ENCODE peak calls at places on chromosome 15, in five cellular contexts. C is aorta, Y is small intestine, H is tibial artery, U is adrenal gland. L is an unnamed sample. For H3K9me3 and H3K36me3, the result is how much of the 10 kb centered on the place peaks cover.

GRCh38 chr15:67571643-67572415 is 29.3 kb downstream of the MAP2K5 start:
- DNase-seq in C (no peak), H (no peak), Y (peak), U (no peak), L (no peak)

GRCh38 chr15:67833504-67834248 is 6.2 kb downstream of the RNU6-1 start:
- DNase-seq in C (no peak), Y (peak), H (no peak), U (peak), L (no peak)

GRCh38 chr15:77552066-77552465 is 80.6 kb downstream of the LINGO1 start:
- DNase-seq in Y (no peak), U (no peak), C (no peak), H (no peak), L (no peak)

GRCh38 chr15:68217341-68217740 is 12.2 kb downstream of the CLN6 start:
- DNase-seq in U (no peak), H (no peak), Y (no peak), C (peak), L (no peak)

GRCh38 chr15:95591270-95591669 is 739.2 kb upstream of the NR2F2 start:
- DNase-seq in H (no peak), Y (no peak), C (no peak), U (no peak), L (no peak)

GRCh38 chr15:75456710-75457109 is 5.2 kb upstream of the SIN3A start:
- DNase-seq in C (no peak), U (no peak), Y (no peak), H (no peak), L (no peak)

GRCh38 chr15:101458908-101459578 is 30.5 kb downstream of the PCSK6 start:
- DNase-seq in Y (no peak), H (no peak), C (no peak), U (no peak), L (no peak)

GRCh38 chr15:43285609-43286037 is 18.9 kb upstream of the TGM5 start:
- DNase-seq in U (peak), C (no peak), H (peak), Y (peak), L (no peak)

GRCh38 chr15:60551147-60551780 is 72.3 kb upstream of the ICE2 start:
- DNase-seq in U (no peak), H (no peak), C (no peak), Y (no peak), L (no peak)

GRCh38 chr15:51161491-51162260 is 67.0 kb upstream of the TNFAIP8L3 start:
- DNase-seq in U (no peak), C (no peak), Y (no peak), H (no peak), L (peak)

GRCh38 chr15:38441130-38441519 is 12.8 kb upstream of the FAM98B start:
- DNase-seq in Y (no peak), H (no peak), C (no peak), U (no peak), L (no peak)

GRCh38 chr15:78615151-78615589 is 5.6 kb downstream of the CHRNA3 start:
- DNase-seq in Y (no peak), U (no peak), H (no peak), C (no peak), L (no peak)

GRCh38 chr15:25192651-25193050 is 237.9 kb downstream of the SNRPN start:
- DNase-seq in C (no peak), Y (no peak), U (no peak), H (no peak), L (no peak)

GRCh38 chr15:23385886-23386430 is 31.4 kb downstream of the GOLGA8S start:
- DNase-seq in Y (no peak), C (no peak), H (no peak), U (no peak), L (no peak)

GRCh38 chr15:73715417-73715816 is 31.2 kb downstream of the CD276 start:
- DNase-seq in C (no peak), Y (no peak), U (no peak), H (no peak), L (no peak)

GRCh38 chr15:58369956-58370355 is 61.8 kb upstream of the LIPC start:
- DNase-seq in C (no peak), U (no peak), H (no peak), Y (no peak), L (no peak)

GRCh38 chr15:58378241-58379085 is 53.3 kb upstream of the LIPC start:
- DNase-seq in H (no peak), C (no peak), U (no peak), Y (no peak), L (peak)

GRCh38 chr15:58369261-58369699 is 62.5 kb upstream of the LIPC start:
- DNase-seq in C (no peak), H (no peak), Y (peak), U (no peak), L (peak)

GRCh38 chr15:58377193-58377592 is 54.6 kb upstream of the LIPC start:
- DNase-seq in U (no peak), C (no peak), H (no peak), Y (no peak), L (no peak)

DNA sequence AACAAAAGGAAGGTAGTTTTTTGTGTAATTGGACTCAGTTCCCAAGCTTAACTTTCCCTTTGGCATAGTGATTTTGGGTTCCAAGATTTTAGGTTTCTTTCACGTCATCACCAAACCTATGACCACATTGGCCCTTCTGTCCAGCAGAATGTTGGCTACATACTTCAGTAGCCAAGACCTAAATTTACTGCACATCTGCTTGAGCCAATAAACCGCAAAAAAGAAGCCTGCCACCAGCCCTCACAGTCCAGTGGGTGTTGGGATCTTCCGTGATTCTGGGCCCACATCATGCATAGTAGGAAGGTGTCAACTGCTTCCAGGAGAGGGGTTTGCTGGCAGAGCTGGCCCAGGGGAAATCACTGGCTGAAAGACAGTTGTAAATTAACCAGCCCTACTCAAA is 57.6 kb upstream of the LIPC start:
- DNase-seq in H (no peak), C (no peak), Y (no peak), U (no peak), L (peak)
- H3K9me3 ChIP-seq in H (under half), C (under half), Y (under half), U (under half), L (under half)

DNA sequence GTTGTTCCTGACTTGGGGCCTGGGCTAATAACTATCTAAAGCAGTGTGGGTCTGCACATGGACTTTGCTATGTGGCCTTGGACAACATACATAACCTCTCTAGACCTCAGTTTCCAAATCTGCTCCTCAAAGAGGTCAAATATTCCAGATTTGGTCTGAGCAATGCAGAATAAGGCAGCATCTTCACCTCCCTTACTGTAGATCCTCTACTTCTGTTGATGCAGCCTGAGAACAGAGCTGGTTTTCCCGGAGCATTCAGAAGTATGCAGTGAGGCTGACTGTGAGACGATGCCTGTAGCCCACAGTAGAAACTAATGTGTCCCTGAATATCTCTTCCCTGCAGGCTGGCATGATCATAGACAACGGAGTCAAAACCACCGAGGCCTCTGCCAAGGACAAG is 65.3 kb downstream of the MESD start:
- DNase-seq in U (no peak), H (no peak), Y (no peak), C (no peak), L (no peak)
- H3K36me3 ChIP-seq in U (under half), H (under half), Y (under half), C (under half), L (under half)

GRCh38 chr15:70762469-70763119 is 764 bp downstream of the UACA start:
- DNase-seq in C (peak), U (peak), H (peak), Y (peak), L (no peak)
- H3K9me3 ChIP-seq in C (under half), U (under half), H (under half), Y (under half), L (under half)

GRCh38 chr15:33424025-33424424 is 113.3 kb downstream of the RYR3 start:
- DNase-seq in Y (no peak), H (no peak), U (no peak), C (no peak), L (no peak)

GRCh38 chr15:33430564-33430963 is 119.8 kb downstream of the RYR3 start:
- DNase-seq in H (no peak), C (no peak), U (no peak), Y (no peak), L (no peak)

GRCh38 chr15:33425149-33425548 is 114.4 kb downstream of the RYR3 start:
- DNase-seq in H (peak), Y (no peak), C (peak), U (no peak), L (no peak)
- H3K36me3 ChIP-seq in H (under half), Y (under half), C (under half), U (under half), L (under half)

DNA sequence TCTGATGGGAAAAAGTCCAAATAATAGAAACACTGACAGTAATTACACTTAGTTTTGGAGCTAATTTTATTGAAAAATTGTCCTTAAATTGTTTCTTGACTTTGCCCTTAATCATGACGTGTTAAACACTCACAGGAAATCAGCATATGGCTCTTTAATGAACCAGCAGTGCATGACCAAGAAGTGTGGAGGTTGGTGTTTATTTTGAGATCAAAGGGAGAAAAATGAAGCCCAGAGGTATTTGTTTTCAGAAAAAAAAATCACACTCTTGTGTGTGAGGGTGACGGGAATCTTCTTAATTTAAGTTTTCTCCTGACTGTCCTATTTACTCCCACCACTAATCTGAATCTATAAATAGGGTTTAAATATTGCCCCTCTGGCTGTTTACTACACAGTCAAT is 28.8 kb upstream of the SYNM start:
- DNase-seq in C (no peak), Y (no peak), H (no peak), U (no peak), L (no peak)
- H3K9me3 ChIP-seq in C (under half), Y (under half), H (under half), U (under half), L (under half)

DNA sequence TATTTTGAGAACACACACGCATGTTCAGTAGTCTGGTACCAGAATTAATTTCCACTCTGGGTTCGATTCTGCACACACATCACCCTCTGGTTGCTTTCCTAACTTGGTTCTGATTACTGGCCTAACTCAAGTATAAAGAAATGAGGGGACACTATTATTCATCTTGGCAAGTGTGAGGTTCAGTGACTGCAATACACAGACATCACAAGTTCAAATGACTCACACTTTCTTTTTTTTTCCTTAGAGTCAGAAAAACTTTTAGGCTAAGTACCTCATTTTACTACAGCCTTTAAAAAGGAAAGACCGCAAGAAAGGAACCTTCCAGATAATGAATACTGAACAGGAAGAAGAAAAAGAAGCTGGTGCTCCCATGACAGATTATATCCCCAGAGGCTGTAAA is 37.3 kb upstream of the LDHAL6B start:
- DNase-seq in U (no peak), Y (no peak), C (no peak), H (no peak), L (no peak)
- H3K36me3 ChIP-seq in U (under half), Y (under half), C (under half), H (half or more), L (half or more)

GRCh38 chr15:93270937-93271472 is 182.0 kb upstream of the RGMA start:
- DNase-seq in U (no peak), H (no peak), Y (no peak), C (no peak), L (no peak)

GRCh38 chr15:93274276-93274675 is 185.3 kb upstream of the RGMA start:
- DNase-seq in C (no peak), Y (no peak), H (no peak), U (no peak), L (no peak)

GRCh38 chr15:93266291-93266690 is 177.3 kb upstream of the RGMA start:
- DNase-seq in C (no peak), Y (no peak), H (no peak), U (no peak), L (no peak)

DNA sequence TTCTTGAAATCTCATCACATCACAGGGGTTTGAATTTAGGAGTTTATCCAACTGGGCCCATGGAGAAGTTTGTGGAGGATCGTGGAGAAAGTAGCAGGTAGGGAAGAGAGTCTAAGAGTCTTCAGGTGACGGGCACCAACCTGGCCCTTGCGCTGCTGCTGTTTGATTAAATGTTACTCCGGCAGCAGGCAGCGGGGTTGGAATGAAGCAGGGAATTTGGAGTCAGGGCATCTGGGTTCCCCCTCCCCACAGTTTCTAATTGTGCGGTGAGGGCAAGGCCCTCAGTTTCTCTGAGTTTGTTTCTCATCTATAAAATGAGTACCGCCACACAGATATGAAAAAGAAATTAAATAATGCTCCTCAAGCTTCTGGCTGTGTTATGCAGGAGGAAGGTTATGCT is 182.9 kb upstream of the RGMA start:
- DNase-seq in U (no peak), H (no peak), C (no peak), Y (no peak), L (no peak)
- H3K9me3 ChIP-seq in U (under half), H (under half), C (under half), Y (under half), L (under half)

GRCh38 chr15:40467260-40467615 is 3.5 kb upstream of the CHST14 start:
- DNase-seq in U (no peak), H (no peak), Y (no peak), C (no peak), L (no peak)

GRCh38 chr15:40465939-40466338 is 4.8 kb upstream of the CHST14 start:
- DNase-seq in C (no peak), Y (no peak), U (no peak), H (no peak), L (no peak)

GRCh38 chr15:40468850-40469249 is 1.9 kb upstream of the CHST14 start:
- DNase-seq in C (no peak), U (no peak), Y (no peak), H (no peak), L (no peak)

GRCh38 chr15:40464595-40465185 is 6.1 kb upstream of the CHST14 start:
- DNase-seq in H (no peak), C (no peak), U (no peak), Y (no peak), L (no peak)

GRCh38 chr15:40466426-40467259 is 4.1 kb upstream of the CHST14 start:
- DNase-seq in H (no peak), C (no peak), Y (no peak), U (no peak), L (no peak)
- H3K36me3 ChIP-seq in H (under half), C (under half), Y (under half), U (under half), L (half or more)